ENCODE peak calls at places on chromosomes 4 and X, in nine cellular contexts. W is COR-L47, R is H1, C is NCI-H2029, Z is AG09309, Q is NCI-H187 treated with DMSO at 0.1 percent for 48 hours, Y is nephron progenitor cell, M is NCI-H146, E is colonic mucosa. F is an unnamed sample.

GRCh38 chrX:108177321-108177990 is 85.9 kb downstream of the ATG4A start:
- DNase-seq in R (no peak), E (no peak), C (no peak), M (no peak), Y (no peak), Q (no peak), W (no peak), Z (no peak), F (peak)

GRCh38 chr4:156512622-156513021 is 459.0 kb downstream of the PDGFC start:
- DNase-seq in E (no peak), W (no peak), Z (no peak), C (peak), Y (no peak), R (no peak), M (no peak), Q (no peak), F (no peak)

GRCh38 chr4:87758278-87758677 is 41.1 kb upstream of the IBSP start:
- DNase-seq in Z (no peak), M (no peak), W (no peak), Q (no peak), R (no peak), C (no peak), E (no peak), Y (no peak), F (no peak)

GRCh38 chr4:78565971-78566372 is 14.4 kb downstream of the ANXA3 start:
- DNase-seq in R (no peak), C (no peak), E (no peak), Z (no peak), Y (no peak), Q (no peak), W (no peak), M (no peak), F (peak)

GRCh38 chr4:158008551-158009218 is 164.1 kb downstream of the GASK1B start:
- DNase-seq in E (no peak), M (no peak), Y (no peak), Q (no peak), Z (no peak), W (no peak), C (no peak), R (no peak), F (peak)

GRCh38 chrX:120801426-120801825 is 74.2 kb downstream of the CT47B1 start:
- DNase-seq in W (no peak), M (no peak), R (no peak), Z (no peak), C (no peak), E (no peak), Y (no peak), Q (no peak), F (no peak)

GRCh38 chr4:96473246-96473645 is 633.4 kb downstream of the PDHA2 start:
- DNase-seq in C (no peak), Z (no peak), Y (no peak), Q (no peak), E (no peak), R (no peak), M (no peak), W (no peak), F (no peak)

GRCh38 chr4:115042496-115042895 is 70.9 kb downstream of the NDST4 start:
- DNase-seq in C (no peak), M (no peak), Q (no peak), Z (no peak), R (no peak), E (no peak), Y (no peak), W (no peak), F (no peak)